ENCODE peak calls at places on chromosome 17, in six cellular contexts. J is GM12865, G is AG10803, F is heart left ventricle, E is tibial nerve, Q is brain microvascular endothelial cell. I is an unnamed sample.

GRCh38 chr17:19933221-19933620 is 44.4 kb downstream of the AKAP10 start:
- DNase-seq in J (no peak), G (no peak), F (no peak), E (no peak), Q (no peak), I (no peak)

GRCh38 chr17:10052414-10052813 is 146.0 kb downstream of the GAS7 start:
- DNase-seq in J (peak), G (no peak), F (no peak), E (no peak), Q (no peak), I (no peak)

GRCh38 chr17:64938925-64939474 is 19.7 kb upstream of the LRRC37A3 start:
- DNase-seq in J (peak), G (peak), F (peak), E (peak), Q (peak), I (peak)

GRCh38 chr17:77786740-77787505 is 171.6 kb upstream of the TNRC6C start:
- DNase-seq in J (no peak), G (peak), F (no peak), E (no peak), Q (no peak), I (no peak)

GRCh38 chr17:57785032-57785431 is 39.9 kb upstream of the CCDC182 start:
- DNase-seq in J (no peak), G (no peak), F (peak), E (no peak), Q (no peak), I (no peak)

GRCh38 chr17:7250655-7251329 is 742 bp downstream of the CTDNEP1 start:
- DNase-seq in J (peak), G (no peak), F (no peak), E (no peak), Q (no peak), I (no peak)

GRCh38 chr17:7574176-7574953 is 5.1 kb upstream of the CD68 start:
- DNase-seq in J (no peak), G (no peak), F (no peak), E (no peak), Q (no peak), I (no peak)

GRCh38 chr17:347309-347708 is 5.3 kb downstream of the RPH3AL start:
- DNase-seq in J (no peak), G (no peak), F (peak), E (no peak), Q (no peak), I (peak)

GRCh38 chr17:73646409-73647305 is 2.4 kb upstream of the SDK2 start:
- DNase-seq in J (peak), G (no peak), F (no peak), E (no peak), Q (no peak), I (no peak)

GRCh38 chr17:67421869-67422273 is 44.8 kb downstream of the PITPNC1 start:
- DNase-seq in J (peak), G (peak), F (no peak), E (no peak), Q (peak), I (peak)

GRCh38 chr17:19344311-19345066 is 18.0 kb downstream of the B9D1 start:
- DNase-seq in J (no peak), G (no peak), F (no peak), E (no peak), Q (no peak), I (no peak)

GRCh38 chr17:57541472-57542394 is 203.4 kb downstream of the CCDC182 start:
- DNase-seq in J (no peak), G (peak), F (no peak), E (no peak), Q (peak), I (no peak)

GRCh38 chr17:61307905-61308886 is 91.4 kb upstream of the TBX2 start:
- DNase-seq in J (no peak), G (peak), F (no peak), E (no peak), Q (peak), I (no peak)

GRCh38 chr17:40021471-40021961 is 6.3 kb downstream of the CSF3 start:
- DNase-seq in J (no peak), G (peak), F (peak), E (no peak), Q (no peak), I (no peak)

GRCh38 chr17:50865868-50866260 is 290 bp downstream of the TOB1 start:
- DNase-seq in J (no peak), G (no peak), F (no peak), E (no peak), Q (no peak), I (no peak)
- TF ChIP-seq CTCF in J (no peak), G (no peak), F (no peak), E (no peak), Q (no peak), I (no peak)

GRCh38 chr17:5797447-5797846 is 213.1 kb upstream of the NLRP1 start:
- DNase-seq in J (no peak), G (no peak), F (no peak), E (no peak), Q (no peak), I (no peak)

GRCh38 chr17:5794881-5795486 is 210.7 kb upstream of the NLRP1 start:
- DNase-seq in J (peak), G (no peak), F (no peak), E (no peak), Q (no peak), I (no peak)

GRCh38 chr17:5793899-5794298 is 209.6 kb upstream of the NLRP1 start:
- DNase-seq in J (peak), G (no peak), F (no peak), E (no peak), Q (no peak), I (no peak)

GRCh38 chr17:5789443-5789842 is 205.1 kb upstream of the NLRP1 start:
- DNase-seq in J (no peak), G (no peak), F (no peak), E (no peak), Q (no peak), I (peak)

GRCh38 chr17:5793157-5793556 is 208.8 kb upstream of the NLRP1 start:
- DNase-seq in J (no peak), G (no peak), F (no peak), E (no peak), Q (no peak), I (peak)
- TF ChIP-seq CTCF in J (peak), G (peak), F (peak), E (no peak), Q (peak), I (no peak)

GRCh38 chr17:81253358-81254131 is 14.4 kb downstream of the NDUFAF8 start:
- DNase-seq in J (peak), G (peak), F (no peak), E (peak), Q (peak), I (no peak)
- TF ChIP-seq CTCF in J (peak), G (peak), F (peak), E (peak), Q (peak), I (no peak)

DNA sequence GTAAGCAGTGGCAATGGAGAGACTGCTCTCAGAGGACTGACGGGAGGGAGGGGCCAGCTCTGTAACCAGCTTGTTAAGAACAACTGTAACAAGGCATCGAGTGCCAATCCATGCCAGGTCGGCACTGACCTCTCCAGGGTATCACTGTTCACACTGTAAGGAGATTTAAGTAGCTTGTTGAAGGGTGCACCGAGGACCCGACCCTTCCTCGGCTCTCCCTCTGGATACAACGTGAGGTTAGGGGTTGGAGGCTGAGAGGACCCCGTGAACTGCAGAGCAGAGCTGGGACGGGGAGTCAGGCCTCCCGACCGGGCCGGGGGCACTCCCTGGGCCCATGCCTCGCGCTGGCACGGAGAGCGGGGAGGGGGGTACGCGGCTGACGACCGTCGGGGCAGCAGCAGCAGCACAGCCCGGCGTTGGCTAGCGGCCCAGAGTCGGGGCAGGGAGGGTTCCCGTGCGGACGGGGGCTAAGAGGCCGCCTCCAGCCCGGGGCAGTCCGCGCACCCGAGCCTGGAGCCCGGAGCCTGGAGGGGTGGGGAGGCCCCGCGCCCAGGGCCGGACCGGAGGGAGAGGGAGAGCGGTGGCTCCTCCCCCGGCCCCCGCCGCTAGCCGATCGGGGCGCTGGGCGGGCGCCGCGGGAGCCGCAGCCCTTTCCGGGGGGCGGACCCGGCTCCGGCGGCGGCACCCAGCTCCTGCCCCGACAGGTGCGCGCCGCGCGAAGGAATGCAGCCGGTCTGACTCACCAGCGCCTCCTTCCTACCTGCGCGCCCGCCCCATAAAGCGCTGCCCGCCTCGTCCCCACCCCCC is at the start of gene ITGB4:
- DNase-seq in J (peak), G (no peak), F (no peak), E (no peak), Q (no peak), I (peak)
- TF ChIP-seq CTCF in J (no peak), G (no peak), F (no peak), E (no peak), Q (no peak), I (no peak)

DNA sequence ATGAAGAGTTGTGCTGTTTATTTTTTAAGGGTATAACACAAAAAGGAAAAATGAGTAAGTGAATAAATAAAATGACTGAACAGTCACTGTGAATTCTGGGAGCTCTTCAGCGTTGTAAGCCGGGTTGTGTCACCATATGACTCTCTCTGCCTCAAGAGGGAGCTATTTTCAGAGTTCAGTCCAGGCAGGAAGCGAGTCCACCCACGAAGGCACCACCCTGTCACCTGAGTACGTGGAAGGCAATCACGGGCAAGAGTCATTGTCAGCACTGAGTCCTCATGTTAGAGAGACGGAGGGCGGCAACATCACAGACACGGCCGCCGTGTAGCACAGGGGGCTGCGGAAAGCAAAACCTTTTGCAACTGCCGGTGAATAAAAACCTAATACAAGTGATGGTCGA is 227.6 kb downstream of the UTP18 start:
- DNase-seq in J (peak), G (no peak), F (no peak), E (no peak), Q (no peak), I (no peak)
- TF ChIP-seq CTCF in J (peak), G (no peak), F (no peak), E (no peak), Q (no peak), I (no peak)

GRCh38 chr17:59830007-59830630 is 62.6 kb downstream of the TUBD1 start:
- DNase-seq in J (peak), G (peak), F (no peak), E (no peak), Q (peak), I (no peak)
- TF ChIP-seq CTCF in J (no peak), G (no peak), F (no peak), E (no peak), Q (no peak), I (no peak)

DNA sequence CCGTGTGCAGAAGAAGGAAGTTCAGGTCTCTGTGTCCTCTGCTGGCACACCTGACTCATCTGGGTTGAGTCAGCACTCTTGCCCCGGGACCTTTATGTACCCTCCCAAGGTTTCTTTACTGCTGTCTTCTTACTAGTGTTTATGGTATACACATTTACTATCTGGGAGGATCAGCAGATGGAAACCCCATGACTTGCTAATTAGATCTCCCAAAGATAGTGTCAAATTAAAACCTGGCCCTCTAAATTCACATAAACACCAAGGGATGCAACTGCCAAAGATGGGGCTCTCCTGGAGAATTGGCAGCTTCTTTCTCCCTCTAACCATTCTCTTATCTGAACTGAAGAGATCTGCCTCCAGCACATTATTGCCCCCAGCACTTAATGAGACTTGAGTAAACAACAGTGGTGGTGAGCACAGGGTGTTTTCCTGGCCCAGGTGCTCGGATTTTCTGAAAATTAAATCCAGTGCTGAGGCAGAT is 718.1 kb upstream of the SOX9 start:
- DNase-seq in J (no peak), G (no peak), F (no peak), E (no peak), Q (no peak), I (peak)
- TF ChIP-seq CTCF in J (no peak), G (no peak), F (no peak), E (no peak), Q (no peak), I (no peak)

GRCh38 chr17:44109312-44109630 is 14.2 kb downstream of the HDAC5 start:
- DNase-seq in J (no peak), G (no peak), F (no peak), E (no peak), Q (no peak), I (no peak)

GRCh38 chr17:44110011-44110686 is 13.3 kb downstream of the HDAC5 start:
- DNase-seq in J (no peak), G (no peak), F (no peak), E (no peak), Q (no peak), I (no peak)

GRCh38 chr17:44111777-44112176 is 11.7 kb downstream of the HDAC5 start:
- DNase-seq in J (no peak), G (no peak), F (no peak), E (no peak), Q (no peak), I (no peak)

GRCh38 chr17:44112284-44113280 is 10.9 kb downstream of the HDAC5 start:
- DNase-seq in J (no peak), G (no peak), F (peak), E (no peak), Q (no peak), I (no peak)

GRCh38 chr17:44110823-44111633 is 12.4 kb downstream of the HDAC5 start:
- DNase-seq in J (peak), G (peak), F (peak), E (peak), Q (peak), I (peak)
- TF ChIP-seq CTCF in J (no peak), G (no peak), F (no peak), E (no peak), Q (peak), I (no peak)

DNA sequence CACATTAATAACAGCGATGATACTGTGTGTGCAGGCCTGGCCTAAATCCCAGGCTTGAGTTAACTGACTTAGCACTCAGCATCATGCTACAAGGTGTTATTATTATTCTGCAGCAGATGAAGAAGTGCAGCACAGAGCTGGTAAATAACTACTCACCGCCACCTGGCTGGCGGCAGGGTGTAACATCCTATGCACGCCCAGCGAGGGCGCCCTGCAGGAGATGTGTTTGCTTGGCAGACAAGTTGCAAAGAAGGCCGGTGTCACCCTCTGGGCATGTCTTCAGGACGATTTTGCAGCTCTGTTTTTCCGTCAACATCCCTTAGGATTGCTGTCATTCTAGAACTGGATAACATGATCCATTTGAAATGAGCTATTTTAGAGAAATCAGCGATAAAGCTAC is 30.1 kb downstream of the DNAH9 start:
- DNase-seq in J (no peak), G (no peak), F (no peak), E (no peak), Q (no peak), I (peak)
- TF ChIP-seq CTCF in J (no peak), G (no peak), F (no peak), E (no peak), Q (no peak), I (no peak)